ENCODE peak calls at places on chromosomes 16 and 17, in eight cellular contexts. One of them, this sample, is unnamed.

GRCh38 chr17:47267354-47267828 is 13.8 kb downstream of the ITGB3 start:
- DNase-seq in cardiac muscle cell: no peak
- DNase-seq in ascending aorta: no peak
- DNase-seq in heart left ventricle: no peak
- DNase-seq in transverse colon: no peak
- DNase-seq in pancreas: no peak
- DNase-seq in tibial nerve: no peak
- DNase-seq in H7: no peak
- DNase-seq in this sample: no peak

GRCh38 chr16:29029168-29029994 is 44.5 kb downstream of the LAT start:
- DNase-seq in cardiac muscle cell: peak; percentile 4
- DNase-seq in ascending aorta: peak; percentile 15
- DNase-seq in transverse colon: no peak
- DNase-seq in tibial nerve: no peak
- DNase-seq in pancreas: no peak
- DNase-seq in H7: peak; percentile 68
- DNase-seq in heart left ventricle: no peak
- DNase-seq in this sample: peak; percentile 79

GRCh38 chr17:75125984-75126383 is 5.6 kb downstream of the NT5C start:
- DNase-seq in ascending aorta: no peak
- DNase-seq in transverse colon: no peak
- DNase-seq in heart left ventricle: no peak
- DNase-seq in pancreas: no peak
- DNase-seq in tibial nerve: no peak
- DNase-seq in H7: peak; percentile 64
- DNase-seq in cardiac muscle cell: no peak
- DNase-seq in this sample: no peak

GRCh38 chr16:67170168-67170947 is at the start of gene NOL3:
- DNase-seq in tibial nerve: peak; percentile 62
- DNase-seq in ascending aorta: peak; percentile 67
- DNase-seq in H7: peak; percentile 96
- DNase-seq in heart left ventricle: peak; percentile 93
- DNase-seq in cardiac muscle cell: peak; percentile 80
- DNase-seq in pancreas: peak; percentile 81
- DNase-seq in transverse colon: peak; percentile 88
- DNase-seq in this sample: peak; percentile 71

GRCh38 chr17:82551779-82552457 is 32.4 kb downstream of the FOXK2 start:
- DNase-seq in tibial nerve: peak; percentile 59
- DNase-seq in ascending aorta: peak; percentile 54
- DNase-seq in cardiac muscle cell: peak; percentile 76
- DNase-seq in heart left ventricle: peak; percentile 76
- DNase-seq in transverse colon: peak; percentile 82
- DNase-seq in pancreas: peak; percentile 76
- DNase-seq in H7: peak; percentile 84
- DNase-seq in this sample: peak; percentile 43

GRCh38 chr17:50269477-50270429 is 4.5 kb upstream of the TMEM92 start:
- DNase-seq in ascending aorta: no peak
- DNase-seq in tibial nerve: peak; percentile 91
- DNase-seq in H7: peak; percentile 83
- DNase-seq in heart left ventricle: peak; percentile 71
- DNase-seq in pancreas: peak; percentile 59
- DNase-seq in transverse colon: peak; percentile 73
- DNase-seq in cardiac muscle cell: peak; percentile 67
- DNase-seq in this sample: peak; percentile 66

GRCh38 chr17:60601443-60602384 is 1.7 kb downstream of the PPM1D start:
- DNase-seq in transverse colon: peak; percentile 60
- DNase-seq in H7: peak; percentile 72
- DNase-seq in tibial nerve: peak; percentile 71
- DNase-seq in pancreas: peak; percentile 73
- DNase-seq in ascending aorta: no peak
- DNase-seq in cardiac muscle cell: peak; percentile 76
- DNase-seq in heart left ventricle: peak; percentile 47
- DNase-seq in this sample: peak; percentile 30

GRCh38 chr17:27798376-27798775 is 2.0 kb downstream of the NOS2 start:
- DNase-seq in cardiac muscle cell: no peak
- DNase-seq in ascending aorta: no peak
- DNase-seq in heart left ventricle: no peak
- DNase-seq in H7: no peak
- DNase-seq in tibial nerve: no peak
- DNase-seq in pancreas: no peak
- DNase-seq in transverse colon: no peak
- DNase-seq in this sample: no peak

GRCh38 chr17:7704601-7705268 is at the start of gene EFNB3:
- DNase-seq in heart left ventricle: peak; percentile 10
- DNase-seq in cardiac muscle cell: peak; percentile 92
- DNase-seq in ascending aorta: no peak
- DNase-seq in pancreas: no peak
- DNase-seq in transverse colon: no peak
- DNase-seq in tibial nerve: no peak
- DNase-seq in H7: peak; percentile 95
- DNase-seq in this sample: no peak

GRCh38 chr16:81214745-81215166 is 23.7 kb upstream of the BCO1 start:
- DNase-seq in pancreas: peak; percentile 14
- DNase-seq in H7: peak; percentile 89
- DNase-seq in tibial nerve: no peak
- DNase-seq in cardiac muscle cell: peak; percentile 28
- DNase-seq in ascending aorta: no peak
- DNase-seq in transverse colon: peak; percentile 15
- DNase-seq in heart left ventricle: no peak
- DNase-seq in this sample: no peak

GRCh38 chr16:15837761-15838160 is 19.1 kb downstream of the MYH11 start:
- DNase-seq in cardiac muscle cell: no peak
- DNase-seq in ascending aorta: no peak
- DNase-seq in pancreas: no peak
- DNase-seq in transverse colon: no peak
- DNase-seq in heart left ventricle: no peak
- DNase-seq in tibial nerve: no peak
- DNase-seq in H7: no peak
- DNase-seq in this sample: no peak

GRCh38 chr17:31048142-31048541 is 46.6 kb upstream of the NF1 start:
- DNase-seq in cardiac muscle cell: no peak
- DNase-seq in pancreas: no peak
- DNase-seq in tibial nerve: no peak
- DNase-seq in transverse colon: no peak
- DNase-seq in heart left ventricle: no peak
- DNase-seq in H7: no peak
- DNase-seq in ascending aorta: no peak
- DNase-seq in this sample: no peak

GRCh38 chr17:16943541-16944333 is 28.2 kb downstream of the TNFRSF13B start:
- DNase-seq in heart left ventricle: no peak
- DNase-seq in ascending aorta: no peak
- DNase-seq in cardiac muscle cell: no peak
- DNase-seq in tibial nerve: no peak
- DNase-seq in H7: peak; percentile 28
- DNase-seq in pancreas: no peak
- DNase-seq in transverse colon: no peak
- DNase-seq in this sample: no peak

GRCh38 chr16:870856-871561 is 70.5 kb upstream of the GNG13 start:
- DNase-seq in cardiac muscle cell: no peak
- DNase-seq in heart left ventricle: no peak
- DNase-seq in ascending aorta: no peak
- DNase-seq in tibial nerve: no peak
- DNase-seq in transverse colon: peak; percentile 19
- DNase-seq in pancreas: no peak
- DNase-seq in H7: no peak
- DNase-seq in this sample: no peak

GRCh38 chr16:868386-868755 is 67.8 kb upstream of the GNG13 start:
- DNase-seq in H7: no peak
- DNase-seq in cardiac muscle cell: no peak
- DNase-seq in pancreas: no peak
- DNase-seq in tibial nerve: no peak
- DNase-seq in ascending aorta: no peak
- DNase-seq in heart left ventricle: no peak
- DNase-seq in transverse colon: no peak
- DNase-seq in this sample: no peak

GRCh38 chr16:867421-868385 is 67.2 kb upstream of the GNG13 start:
- DNase-seq in H7: no peak
- DNase-seq in cardiac muscle cell: no peak
- DNase-seq in pancreas: no peak
- DNase-seq in ascending aorta: no peak
- DNase-seq in heart left ventricle: no peak
- DNase-seq in tibial nerve: no peak
- DNase-seq in transverse colon: no peak
- DNase-seq in this sample: no peak

GRCh38 chr16:869823-870641 is 69.5 kb upstream of the GNG13 start:
- DNase-seq in heart left ventricle: no peak
- DNase-seq in cardiac muscle cell: no peak
- DNase-seq in H7: no peak
- DNase-seq in transverse colon: no peak
- DNase-seq in pancreas: no peak
- DNase-seq in tibial nerve: no peak
- DNase-seq in ascending aorta: no peak
- DNase-seq in this sample: no peak

GRCh38 chr16:868846-869822 is 68.6 kb upstream of the GNG13 start:
- DNase-seq in transverse colon: no peak
- DNase-seq in tibial nerve: no peak
- DNase-seq in cardiac muscle cell: no peak
- DNase-seq in heart left ventricle: peak; percentile 24
- DNase-seq in H7: no peak
- DNase-seq in pancreas: no peak
- DNase-seq in ascending aorta: no peak
- DNase-seq in this sample: no peak
- H3K27me3 ChIP-seq in transverse colon: no peaks in the 10 kb centered on the region
- H3K27me3 ChIP-seq in tibial nerve: no peaks in the 10 kb centered on the region
- H3K27me3 ChIP-seq in cardiac muscle cell: no peaks in the 10 kb centered on the region
- H3K27me3 ChIP-seq in heart left ventricle: no peaks in the 10 kb centered on the region
- H3K27me3 ChIP-seq in H7: no peaks in the 10 kb centered on the region
- H3K27me3 ChIP-seq in pancreas: no peaks in the 10 kb centered on the region
- H3K27me3 ChIP-seq in ascending aorta: no peaks in the 10 kb centered on the region
- H3K27me3 ChIP-seq in this sample: no peaks in the 10 kb centered on the region

GRCh38 chr16:1117926-1118325 is 21.9 kb upstream of the C1QTNF8 start:
- DNase-seq in ascending aorta: no peak
- DNase-seq in pancreas: no peak
- DNase-seq in tibial nerve: no peak
- DNase-seq in cardiac muscle cell: no peak
- DNase-seq in heart left ventricle: no peak
- DNase-seq in transverse colon: no peak
- DNase-seq in H7: no peak
- DNase-seq in this sample: no peak

GRCh38 chr16:1119766-1120611 is 23.9 kb upstream of the C1QTNF8 start:
- DNase-seq in transverse colon: no peak
- DNase-seq in pancreas: no peak
- DNase-seq in tibial nerve: no peak
- DNase-seq in cardiac muscle cell: no peak
- DNase-seq in H7: no peak
- DNase-seq in heart left ventricle: no peak
- DNase-seq in ascending aorta: no peak
- DNase-seq in this sample: no peak

GRCh38 chr16:1121009-1121408 is 25.0 kb upstream of the C1QTNF8 start:
- DNase-seq in ascending aorta: no peak
- DNase-seq in heart left ventricle: no peak
- DNase-seq in cardiac muscle cell: no peak
- DNase-seq in tibial nerve: no peak
- DNase-seq in H7: no peak
- DNase-seq in transverse colon: no peak
- DNase-seq in pancreas: no peak
- DNase-seq in this sample: no peak

GRCh38 chr16:1117169-1117900 is 21.3 kb upstream of the C1QTNF8 start:
- DNase-seq in ascending aorta: no peak
- DNase-seq in transverse colon: no peak
- DNase-seq in heart left ventricle: no peak
- DNase-seq in tibial nerve: no peak
- DNase-seq in cardiac muscle cell: no peak
- DNase-seq in H7: peak; percentile 64
- DNase-seq in pancreas: no peak
- DNase-seq in this sample: no peak

DNA sequence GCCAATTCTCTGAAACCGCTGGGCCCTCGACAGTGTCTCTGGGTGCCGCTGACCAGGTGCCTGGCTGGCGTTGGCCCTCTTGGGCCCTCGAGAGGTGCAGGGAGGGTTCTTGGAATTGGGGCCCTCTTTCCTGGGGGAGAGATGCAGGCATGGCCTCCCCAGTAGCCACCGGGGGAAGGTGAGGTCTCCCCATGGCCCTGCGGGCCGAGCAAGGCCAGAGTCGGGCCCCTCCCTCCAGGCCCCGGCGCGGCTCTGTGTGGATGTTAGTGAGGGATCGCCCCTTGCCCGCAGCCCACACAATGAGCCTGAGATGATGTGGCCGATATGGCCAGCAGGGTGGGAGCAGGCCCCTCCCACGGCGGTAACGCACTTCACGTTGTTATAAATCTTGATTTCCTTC is 23.1 kb upstream of the C1QTNF8 start:
- DNase-seq in transverse colon: no peak
- DNase-seq in H7: peak; percentile 62
- DNase-seq in heart left ventricle: no peak
- DNase-seq in ascending aorta: no peak
- DNase-seq in tibial nerve: no peak
- DNase-seq in pancreas: no peak
- DNase-seq in cardiac muscle cell: no peak
- DNase-seq in this sample: no peak
- H3K27me3 ChIP-seq in transverse colon: peaks cover 27% of the 10 kb centered on the region
- H3K27me3 ChIP-seq in H7: no peaks in the 10 kb centered on the region
- H3K27me3 ChIP-seq in heart left ventricle: peaks cover 9% of the 10 kb centered on the region
- H3K27me3 ChIP-seq in ascending aorta: no peaks in the 10 kb centered on the region
- H3K27me3 ChIP-seq in tibial nerve: peaks cover 87% of the 10 kb centered on the region
- H3K27me3 ChIP-seq in pancreas: no peaks in the 10 kb centered on the region
- H3K27me3 ChIP-seq in cardiac muscle cell: no peaks in the 10 kb centered on the region
- H3K27me3 ChIP-seq in this sample: no peaks in the 10 kb centered on the region

GRCh38 chr17:48593126-48593829 is at the start of gene HOXB5:
- DNase-seq in tibial nerve: no peak
- DNase-seq in pancreas: no peak
- DNase-seq in H7: peak; percentile 78
- DNase-seq in cardiac muscle cell: peak; percentile 58
- DNase-seq in ascending aorta: no peak
- DNase-seq in heart left ventricle: no peak
- DNase-seq in transverse colon: no peak
- DNase-seq in this sample: no peak

GRCh38 chr17:48594412-48595106 is 980 bp upstream of the HOXB5 start:
- DNase-seq in heart left ventricle: no peak
- DNase-seq in ascending aorta: no peak
- DNase-seq in H7: peak; percentile 70
- DNase-seq in pancreas: no peak
- DNase-seq in cardiac muscle cell: no peak
- DNase-seq in tibial nerve: no peak
- DNase-seq in transverse colon: no peak
- DNase-seq in this sample: no peak

GRCh38 chr17:48595107-48595999 is 1.8 kb upstream of the HOXB5 start:
- DNase-seq in ascending aorta: no peak
- DNase-seq in transverse colon: no peak
- DNase-seq in heart left ventricle: no peak
- DNase-seq in H7: peak; percentile 66
- DNase-seq in cardiac muscle cell: no peak
- DNase-seq in tibial nerve: no peak
- DNase-seq in pancreas: no peak
- DNase-seq in this sample: no peak

GRCh38 chr17:48592592-48592991 is 987 bp downstream of the HOXB5 start:
- DNase-seq in cardiac muscle cell: no peak
- DNase-seq in ascending aorta: no peak
- DNase-seq in pancreas: no peak
- DNase-seq in transverse colon: no peak
- DNase-seq in heart left ventricle: no peak
- DNase-seq in H7: peak; percentile 70
- DNase-seq in tibial nerve: no peak
- DNase-seq in this sample: no peak

GRCh38 chr17:48593840-48594411 is 347 bp upstream of the HOXB5 start:
- DNase-seq in cardiac muscle cell: peak; percentile 75
- DNase-seq in ascending aorta: no peak
- DNase-seq in heart left ventricle: peak; percentile 68
- DNase-seq in tibial nerve: peak; percentile 69
- DNase-seq in H7: peak; percentile 98
- DNase-seq in pancreas: peak; percentile 74
- DNase-seq in transverse colon: peak; percentile 79
- DNase-seq in this sample: no peak
- H3K27me3 ChIP-seq in cardiac muscle cell: peaks cover 100% of the 10 kb centered on the region
- H3K27me3 ChIP-seq in ascending aorta: no peaks in the 10 kb centered on the region
- H3K27me3 ChIP-seq in heart left ventricle: peaks cover 100% of the 10 kb centered on the region
- H3K27me3 ChIP-seq in tibial nerve: peaks cover 100% of the 10 kb centered on the region
- H3K27me3 ChIP-seq in H7: peaks cover 99% of the 10 kb centered on the region
- H3K27me3 ChIP-seq in pancreas: no peaks in the 10 kb centered on the region
- H3K27me3 ChIP-seq in transverse colon: peaks cover 5% of the 10 kb centered on the region
- H3K27me3 ChIP-seq in this sample: peaks cover 97% of the 10 kb centered on the region

GRCh38 chr16:26740771-26741170 is 326.0 kb upstream of the C16orf82 start:
- DNase-seq in cardiac muscle cell: no peak
- DNase-seq in heart left ventricle: no peak
- DNase-seq in pancreas: no peak
- DNase-seq in tibial nerve: no peak
- DNase-seq in H7: no peak
- DNase-seq in ascending aorta: no peak
- DNase-seq in transverse colon: no peak
- DNase-seq in this sample: no peak
- H3K27me3 ChIP-seq in cardiac muscle cell: peaks cover 14% of the 10 kb centered on the region
- H3K27me3 ChIP-seq in heart left ventricle: no peaks in the 10 kb centered on the region
- H3K27me3 ChIP-seq in pancreas: no peaks in the 10 kb centered on the region
- H3K27me3 ChIP-seq in tibial nerve: no peaks in the 10 kb centered on the region
- H3K27me3 ChIP-seq in H7: peaks cover 4% of the 10 kb centered on the region
- H3K27me3 ChIP-seq in ascending aorta: no peaks in the 10 kb centered on the region
- H3K27me3 ChIP-seq in transverse colon: no peaks in the 10 kb centered on the region
- H3K27me3 ChIP-seq in this sample: no peaks in the 10 kb centered on the region

This sample was measured in dorsolateral prefrontal cortex.